ENCODE peak calls at places on chromosomes 13 and 19, in six cellular contexts. J, W, U, A, K and X are unnamed samples.

GRCh38 chr13:81872581-81872980 is 1531.7 kb upstream of the SPRY2 start:
- DNase-seq in J (no peak), W (no peak), U (no peak), A (peak; percentile 43), K (no peak), X (no peak)

GRCh38 chr13:75704194-75704941 is 68.2 kb downstream of the LMO7 start:
- DNase-seq in J (no peak), W (no peak), U (no peak), A (peak; percentile 40), K (peak; percentile 39), X (no peak)

GRCh38 chr13:92362717-92363116 is 863.9 kb upstream of the GPC6 start:
- DNase-seq in J (no peak), W (no peak), U (no peak), A (no peak), K (no peak), X (no peak)

GRCh38 chr13:36432106-36432544 is at the start of gene CCNA1:
- DNase-seq in J (no peak), W (peak; percentile 48), U (no peak), A (peak; percentile 46), K (no peak), X (no peak)

GRCh38 chr13:48737689-48738088 is 84.0 kb downstream of the CYSLTR2 start:
- DNase-seq in J (no peak), W (no peak), U (no peak), A (no peak), K (no peak), X (no peak)

GRCh38 chr19:38692458-38693379 is 45.3 kb downstream of the ACTN4 start:
- DNase-seq in J (no peak), W (no peak), U (no peak), A (no peak), K (no peak), X (no peak)

GRCh38 chr19:49490287-49491029 is 3.0 kb downstream of the RPL13A start:
- DNase-seq in J (no peak), W (no peak), U (no peak), A (no peak), K (no peak), X (no peak)

GRCh38 chr13:23979361-23980159 is 82.3 kb upstream of the C1QTNF9B start:
- DNase-seq in J (no peak), W (peak; percentile 92), U (peak; percentile 54), A (peak; percentile 66), K (peak; percentile 81), X (peak; percentile 92)

GRCh38 chr19:29682236-29682895 is 17.1 kb downstream of the PLEKHF1 start:
- DNase-seq in J (no peak), W (peak; percentile 39), U (no peak), A (no peak), K (no peak), X (no peak)

GRCh38 chr13:45352031-45352430 is 11.0 kb upstream of the TPT1 start:
- DNase-seq in J (no peak), W (no peak), U (no peak), A (no peak), K (no peak), X (no peak)

GRCh38 chr13:51590966-51591627 is 6.8 kb downstream of the WDFY2 start:
- DNase-seq in J (no peak), W (no peak), U (no peak), A (peak; percentile 68), K (peak; percentile 80), X (no peak)

GRCh38 chr19:34118879-34119748 is 53.2 kb upstream of the LSM14A start:
- DNase-seq in J (no peak), W (no peak), U (no peak), A (no peak), K (no peak), X (no peak)

GRCh38 chr19:16441661-16442071 is 30.1 kb downstream of the EPS15L1 start:
- DNase-seq in J (no peak), W (no peak), U (no peak), A (peak; percentile 31), K (peak; percentile 15), X (no peak)

GRCh38 chr19:3272532-3272931 is 48.1 kb downstream of the CELF5 start:
- DNase-seq in J (no peak), W (no peak), U (no peak), A (no peak), K (no peak), X (no peak)

GRCh38 chr13:74070065-74070464 is 64.1 kb downstream of the KLF12 start:
- DNase-seq in J (no peak), W (no peak), U (no peak), A (no peak), K (no peak), X (no peak)

GRCh38 chr13:80084086-80084676 is 256.7 kb downstream of the SPRY2 start:
- DNase-seq in J (no peak), W (no peak), U (no peak), A (peak; percentile 64), K (peak; percentile 79), X (no peak)

GRCh38 chr19:36140289-36141038 is 598 bp downstream of the CAPNS1 start:
- DNase-seq in J (no peak), W (peak; percentile 71), U (no peak), A (peak; percentile 64), K (peak; percentile 66), X (no peak)

GRCh38 chr19:18861917-18862316 is 30.2 kb downstream of the UPF1 start:
- DNase-seq in J (no peak), W (no peak), U (no peak), A (no peak), K (no peak), X (no peak)

GRCh38 chr19:34766386-34766785 is 6.6 kb downstream of the ZNF599 start:
- DNase-seq in J (no peak), W (no peak), U (no peak), A (no peak), K (no peak), X (no peak)

GRCh38 chr13:68927387-68928026 is 1180.1 kb upstream of the ATXN8OS start:
- DNase-seq in J (no peak), W (no peak), U (no peak), A (peak; percentile 60), K (no peak), X (no peak)

GRCh38 chr13:102373221-102373620 is 28.6 kb downstream of the FGF14 start:
- DNase-seq in J (no peak), W (no peak), U (no peak), A (no peak), K (no peak), X (no peak)

GRCh38 chr13:97944396-97945029 is 9.0 kb upstream of the IPO5 start:
- DNase-seq in J (no peak), W (no peak), U (no peak), A (peak; percentile 87), K (peak; percentile 47), X (no peak)

GRCh38 chr13:26619321-26619720 is 61.8 kb downstream of the WASF3 start:
- DNase-seq in J (no peak), W (no peak), U (no peak), A (peak; percentile 18), K (peak; percentile 76), X (no peak)

GRCh38 chr19:2549701-2550191 is 73.8 kb downstream of the GADD45B start:
- DNase-seq in J (no peak), W (peak; percentile 95), U (peak; percentile 73), A (peak; percentile 76), K (peak; percentile 96), X (peak; percentile 95)

GRCh38 chr13:74986609-74987008 is 495.4 kb downstream of the TBC1D4 start:
- DNase-seq in J (no peak), W (no peak), U (no peak), A (peak; percentile 19), K (no peak), X (no peak)

GRCh38 chr19:13044160-13044853 is 49.0 kb downstream of the NFIX start:
- DNase-seq in J (no peak), W (no peak), U (no peak), A (peak; percentile 56), K (peak; percentile 82), X (no peak)

GRCh38 chr19:51743405-51743804 is 8.3 kb downstream of the FPR1 start:
- DNase-seq in J (no peak), W (no peak), U (no peak), A (no peak), K (peak; percentile 84), X (no peak)

GRCh38 chr13:41098761-41099160 is 33.8 kb downstream of the KBTBD6 start:
- DNase-seq in J (no peak), W (no peak), U (no peak), A (no peak), K (no peak), X (no peak)

GRCh38 chr13:111516712-111517640 is 196.5 kb downstream of the TEX29 start:
- DNase-seq in J (no peak), W (no peak), U (no peak), A (no peak), K (no peak), X (no peak)

GRCh38 chr19:33226550-33227241 is 1.0 kb upstream of the SLC7A10 start:
- DNase-seq in J (no peak), W (no peak), U (no peak), A (no peak), K (peak; percentile 37), X (no peak)

GRCh38 chr13:99805361-99805760 is 166.2 kb downstream of the ZIC5 start:
- DNase-seq in J (no peak), W (no peak), U (no peak), A (no peak), K (no peak), X (no peak)

GRCh38 chr13:97549201-97549600 is 115.2 kb downstream of the RAP2A start:
- DNase-seq in J (no peak), W (no peak), U (no peak), A (no peak), K (no peak), X (no peak)

GRCh38 chr19:33332248-33332647 is 29.9 kb upstream of the CEBPA start:
- DNase-seq in J (no peak), W (peak; percentile 62), U (no peak), A (no peak), K (no peak), X (no peak)